ENCODE peak calls at places on chromosomes 4 and X, in four cellular contexts. N is SJSA1, M is body of pancreas, W is A549. I is an unnamed sample.

GRCh38 chrX:46758163-46758955 is 559 bp downstream of the SLC9A7 start:
- DNase-seq in N (no peak), M (peak; percentile 28), W (peak; percentile 35), I (peak; percentile 55)

GRCh38 chrX:114970806-114971205 is 46.6 kb downstream of the IL13RA2 start:
- DNase-seq in N (no peak), M (no peak), W (no peak), I (no peak)

GRCh38 chr4:186912606-186913005 is 188.9 kb upstream of the FAT1 start:
- DNase-seq in N (no peak), M (no peak), W (no peak), I (no peak)

GRCh38 chr4:130147618-130148017 is 1051.7 kb downstream of the C4orf33 start:
- DNase-seq in N (no peak), M (no peak), W (no peak), I (no peak)

GRCh38 chr4:166277851-166278250 is 404.8 kb downstream of the TLL1 start:
- DNase-seq in N (no peak), M (no peak), W (no peak), I (no peak)

GRCh38 chr4:13364178-13364577 is 120.0 kb downstream of the RAB28 start:
- DNase-seq in N (no peak), M (no peak), W (no peak), I (no peak)

GRCh38 chrX:11197671-11198070 is 86.5 kb downstream of the HCCS start:
- DNase-seq in N (no peak), M (no peak), W (no peak), I (no peak)

GRCh38 chr4:170011921-170012628 is 14.1 kb downstream of the MFAP3L start:
- DNase-seq in N (no peak), M (no peak), W (no peak), I (no peak)

GRCh38 chr4:108702960-108703359 is 52.6 kb downstream of the OSTC start:
- DNase-seq in N (peak; percentile 46), M (no peak), W (no peak), I (no peak)

GRCh38 chrX:134836497-134836968 is 154.3 kb upstream of the SMIM10 start:
- DNase-seq in N (peak; percentile 18), M (no peak), W (peak; percentile 31), I (no peak)

GRCh38 chr4:140595065-140595464 is 26.3 kb upstream of the UCP1 start:
- DNase-seq in N (no peak), M (peak; percentile 56), W (peak; percentile 41), I (no peak)

GRCh38 chr4:146514651-146515379 is 6.9 kb downstream of the SLC10A7 start:
- DNase-seq in N (no peak), M (no peak), W (no peak), I (no peak)

GRCh38 chrX:42195506-42195905 is 272.2 kb upstream of the CASK start:
- DNase-seq in N (no peak), M (no peak), W (no peak), I (no peak)

GRCh38 chrX:123085311-123085940 is 98.7 kb upstream of the GRIA3 start:
- DNase-seq in N (peak; percentile 0), M (no peak), W (no peak), I (no peak)

GRCh38 chrX:135081695-135082094 is 29.8 kb upstream of the RTL8A start:
- DNase-seq in N (no peak), M (no peak), W (no peak), I (no peak)

GRCh38 chr4:86840858-86841257 is 8.3 kb downstream of the SLC10A6 start:
- DNase-seq in N (no peak), M (no peak), W (no peak), I (no peak)

GRCh38 chr4:86835677-86836076 is 13.5 kb downstream of the SLC10A6 start:
- DNase-seq in N (no peak), M (no peak), W (no peak), I (no peak)

GRCh38 chr4:86834901-86835300 is 14.3 kb downstream of the SLC10A6 start:
- DNase-seq in N (no peak), M (no peak), W (no peak), I (no peak)

GRCh38 chr4:86838141-86838540 is 11.0 kb downstream of the SLC10A6 start:
- DNase-seq in N (no peak), M (no peak), W (no peak), I (no peak)

GRCh38 chr4:86837651-86838050 is 11.5 kb downstream of the SLC10A6 start:
- DNase-seq in N (no peak), M (no peak), W (no peak), I (no peak)
- H3K4me3 ChIP-seq in N (no peak overlapping the region), M (no peak overlapping the region), W (no peak overlapping the region), I (no peak overlapping the region)

GRCh38 chr4:184860018-184860530 is 34.3 kb upstream of the ACSL1 start:
- DNase-seq in N (no peak), M (no peak), W (no peak), I (no peak)
- H3K4me1 ChIP-seq in N (no peaks in the 10 kb centered on the region), M (no peaks in the 10 kb centered on the region), W (no peaks in the 10 kb centered on the region), I (no peaks in the 10 kb centered on the region)

DNA sequence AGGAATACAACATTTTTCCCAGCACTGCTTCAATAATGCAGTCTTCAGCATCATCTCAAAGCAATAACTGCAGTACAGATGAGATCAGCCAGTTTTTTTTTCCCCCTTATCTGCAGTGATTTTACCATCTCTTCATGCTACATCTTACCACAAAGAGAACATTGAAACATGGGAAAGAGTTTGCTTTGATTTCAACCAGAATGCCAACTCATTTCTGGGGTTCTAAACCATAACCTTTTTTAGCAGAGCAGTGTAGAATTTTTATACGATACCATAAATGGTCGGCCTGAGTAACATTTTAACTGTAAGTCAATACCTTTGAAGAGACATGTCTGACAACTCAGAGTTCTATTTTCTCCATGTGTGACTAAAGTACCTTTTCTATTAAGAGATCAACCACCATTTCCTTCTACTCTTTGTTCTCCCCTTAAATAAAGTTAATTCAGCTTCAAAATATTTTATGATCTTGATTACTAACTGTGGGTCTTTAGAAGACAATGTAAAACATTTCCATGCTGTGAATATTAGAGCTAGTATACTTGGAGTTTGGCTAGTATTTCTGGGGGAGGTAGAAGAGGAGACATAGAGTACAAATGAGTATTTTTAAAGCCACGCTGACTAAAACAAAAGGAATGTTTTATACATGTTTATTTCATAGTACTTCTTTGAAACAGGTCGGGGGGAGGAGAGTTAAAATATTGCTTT is 69.1 kb downstream of the TET2 start:
- DNase-seq in N (peak; percentile 49), M (no peak), W (no peak), I (no peak)
- H3K4me3 ChIP-seq in N (no peak overlapping the region), M (no peak overlapping the region), W (no peak overlapping the region), I (no peak overlapping the region)

DNA sequence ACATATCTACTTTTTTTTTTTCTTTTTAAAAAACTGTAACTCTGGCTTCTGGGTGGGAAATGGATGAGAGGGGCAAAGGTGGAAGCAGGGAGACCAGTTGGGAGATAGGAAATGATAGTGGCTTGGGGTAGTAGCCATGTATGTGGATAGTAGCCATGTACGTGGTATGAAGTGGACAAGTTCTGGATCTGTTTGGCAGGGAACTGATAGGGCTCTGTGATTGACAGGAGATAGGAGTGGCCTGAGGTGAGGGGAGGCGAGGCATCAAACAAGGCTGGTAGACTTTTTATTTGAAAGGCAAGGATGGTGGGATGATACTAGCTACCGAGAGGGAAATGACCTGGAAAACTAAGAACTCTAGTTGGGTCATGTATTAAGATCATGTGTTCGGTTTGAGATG is 117.8 kb downstream of the AFF1 start:
- DNase-seq in N (no peak), M (no peak), W (no peak), I (no peak)
- H3K4me1 ChIP-seq in N (peaks cover 20% of the 10 kb centered on the region), M (peaks cover 71% of the 10 kb centered on the region), W (peaks cover 11% of the 10 kb centered on the region), I (peaks cover 23% of the 10 kb centered on the region)

DNA sequence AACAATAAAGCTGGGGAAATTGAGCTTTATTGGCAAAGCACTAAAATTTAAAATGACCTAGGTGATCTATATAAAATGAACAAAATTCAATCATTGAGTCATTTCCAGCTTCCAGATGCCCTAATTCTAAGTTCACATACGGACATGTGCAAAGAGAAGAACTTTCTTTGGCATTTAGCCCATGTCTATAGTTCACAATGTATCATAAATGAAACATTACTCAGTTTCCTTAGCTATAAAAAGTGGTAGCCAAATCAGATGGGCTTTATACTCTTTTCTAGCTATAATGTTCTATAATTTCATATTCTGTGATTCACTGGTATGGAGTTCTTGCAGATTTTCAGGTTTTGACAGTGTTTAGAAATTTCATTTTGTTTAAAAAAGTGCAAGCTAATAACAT is 327.4 kb downstream of the KCTD8 start:
- DNase-seq in N (no peak), M (no peak), W (no peak), I (no peak)
- H3K4me3 ChIP-seq in N (no peak overlapping the region), M (no peak overlapping the region), W (no peak overlapping the region), I (no peak overlapping the region)